ENCODE peak calls at places on chromosomes 4 and X, in nine cellular contexts. F is heart left ventricle, H is endothelial cell, L is cardiac muscle cell, P is dorsolateral prefrontal cortex, B is GM23338, Y is body of pancreas, S is kidney epithelial cell, Z is Caco-2. D is an unnamed sample.

GRCh38 chr4:30901781-30902479 is 181.8 kb downstream of the PCDH7 start:
- DNase-seq in Z (peak; percentile 20), F (no peak), Y (no peak), L (no peak), S (peak; percentile 9), B (no peak), P (no peak), H (no peak), D (no peak)

GRCh38 chrX:368811-369562 is 17.7 kb downstream of the PPP2R3B start:
- DNase-seq in F (peak; percentile 80), H (no peak), P (no peak), B (peak; percentile 53), L (peak; percentile 24), Z (no peak), S (no peak), Y (no peak), D (no peak)

GRCh38 chrX:103847174-103847870 is 15.3 kb upstream of the RAB9B start:
- DNase-seq in L (peak; percentile 36), H (no peak), S (no peak), Y (no peak), B (no peak), P (no peak), Z (no peak), F (no peak), D (no peak)

GRCh38 chrX:49041683-49042529 is 1.3 kb downstream of the TFE3 start:
- DNase-seq in Y (no peak), B (peak; percentile 21), L (peak; percentile 48), Z (peak; percentile 7), F (no peak), P (no peak), H (no peak), S (no peak), D (no peak)

GRCh38 chr4:38612996-38613395 is 51.0 kb upstream of the KLF3 start:
- DNase-seq in S (no peak), H (no peak), Z (no peak), P (no peak), B (no peak), F (no peak), L (peak; percentile 29), Y (no peak), D (no peak)

GRCh38 chrX:41332408-41332987 is 1.5 kb upstream of the DDX3X start:
- DNase-seq in B (peak; percentile 24), P (no peak), F (peak; percentile 44), H (no peak), S (no peak), Z (no peak), Y (peak; percentile 37), L (no peak), D (peak; percentile 39)

GRCh38 chr4:70463335-70463734 is 8.7 kb upstream of the MUC7 start:
- DNase-seq in L (no peak), Y (no peak), P (no peak), S (no peak), Z (no peak), H (no peak), B (no peak), F (no peak), D (no peak)

GRCh38 chr4:21699437-21699836 is 249.1 kb downstream of the KCNIP4 start:
- DNase-seq in B (peak; percentile 51), Z (no peak), F (no peak), P (no peak), S (no peak), Y (no peak), L (no peak), H (no peak), D (no peak)

GRCh38 chrX:117990438-117990837 is 126.2 kb downstream of the KLHL13 start:
- DNase-seq in F (no peak), B (no peak), Z (no peak), P (no peak), Y (no peak), S (peak; percentile 19), H (no peak), L (no peak), D (no peak)

GRCh38 chr4:77636902-77637301 is 31.3 kb downstream of the CXCL13 start:
- DNase-seq in L (peak; percentile 79), B (no peak), F (no peak), Z (no peak), P (no peak), H (no peak), Y (peak; percentile 63), S (no peak), D (no peak)

GRCh38 chr4:159103406-159104131 is 690 bp downstream of the RAPGEF2 start:
- DNase-seq in Y (peak; percentile 38), B (peak; percentile 49), H (peak; percentile 41), S (no peak), L (peak; percentile 49), F (peak; percentile 72), Z (peak; percentile 53), P (peak; percentile 36), D (peak; percentile 61)

GRCh38 chr4:162164881-162165528 is 1.2 kb upstream of the FSTL5 start:
- DNase-seq in Y (no peak), H (no peak), P (no peak), B (no peak), L (no peak), Z (no peak), S (no peak), F (no peak), D (no peak)

GRCh38 chr4:181078236-181078635 is 1165.0 kb upstream of the TENM3 start:
- DNase-seq in Y (no peak), H (no peak), Z (no peak), L (no peak), F (no peak), S (peak; percentile 16), B (no peak), P (no peak), D (no peak)

GRCh38 chr4:78768447-78769177 is 7.5 kb upstream of the BMP2K start:
- DNase-seq in S (no peak), Z (no peak), F (no peak), L (no peak), H (no peak), P (no peak), Y (no peak), B (no peak), D (no peak)

GRCh38 chr4:125368161-125368560 is 53.4 kb downstream of the FAT4 start:
- DNase-seq in F (no peak), P (no peak), B (no peak), H (no peak), S (no peak), Y (no peak), Z (no peak), L (peak; percentile 66), D (no peak)

GRCh38 chr4:182255421-182256190 is 12.4 kb downstream of the TENM3 start:
- DNase-seq in F (no peak), P (no peak), B (no peak), Z (no peak), S (no peak), H (no peak), L (no peak), Y (no peak), D (no peak)

GRCh38 chr4:182254381-182254780 is 11.2 kb downstream of the TENM3 start:
- DNase-seq in P (no peak), B (peak; percentile 17), F (no peak), L (no peak), S (no peak), Z (no peak), Y (no peak), H (no peak), D (no peak)

GRCh38 chr4:182257503-182257902 is 14.3 kb downstream of the TENM3 start:
- DNase-seq in P (no peak), Z (no peak), B (peak; percentile 44), S (no peak), Y (no peak), F (no peak), H (no peak), L (no peak), D (no peak)

GRCh38 chr4:182261651-182262223 is 18.5 kb downstream of the TENM3 start:
- DNase-seq in H (no peak), F (no peak), B (no peak), Z (no peak), S (no peak), Y (no peak), P (no peak), L (no peak), D (no peak)

GRCh38 chr4:182258441-182259031 is 15.3 kb downstream of the TENM3 start:
- DNase-seq in B (peak; percentile 39), H (no peak), Z (no peak), S (no peak), Y (no peak), L (no peak), F (no peak), P (no peak), D (no peak)
- TF ChIP-seq CTCF in B (no peak), H (no peak), Z (no peak), S (no peak), Y (no peak), L (no peak), F (no peak), P (no peak), D (no peak)

DNA sequence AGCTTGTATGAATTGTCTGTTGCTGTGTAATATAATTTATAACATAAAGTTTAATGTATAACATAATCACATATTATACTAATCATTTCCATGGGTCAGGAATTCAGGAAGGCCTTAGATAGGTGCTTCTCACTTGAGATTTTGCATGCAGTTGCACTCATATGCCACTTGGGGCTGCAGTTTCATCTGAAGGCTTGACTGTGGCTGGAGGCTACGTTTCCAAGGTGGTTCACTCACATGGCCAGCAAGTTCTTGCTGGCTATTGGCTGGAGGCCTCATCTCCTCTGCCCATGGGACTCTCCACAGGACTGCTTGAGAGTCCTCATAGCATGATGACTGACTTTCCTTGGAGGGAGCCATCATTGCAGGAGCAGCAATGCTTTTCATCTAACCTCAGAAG is 53.4 kb upstream of the STX18 start:
- DNase-seq in F (no peak), H (no peak), Z (peak; percentile 48), B (peak; percentile 44), S (no peak), L (no peak), Y (no peak), P (no peak), D (no peak)
- TF ChIP-seq CTCF in F (no peak), H (peak; percentile 50), Z (peak; percentile 69), B (peak; percentile 21), S (no peak), L (peak; percentile 10), Y (no peak), P (no peak), D (no peak)

DNA sequence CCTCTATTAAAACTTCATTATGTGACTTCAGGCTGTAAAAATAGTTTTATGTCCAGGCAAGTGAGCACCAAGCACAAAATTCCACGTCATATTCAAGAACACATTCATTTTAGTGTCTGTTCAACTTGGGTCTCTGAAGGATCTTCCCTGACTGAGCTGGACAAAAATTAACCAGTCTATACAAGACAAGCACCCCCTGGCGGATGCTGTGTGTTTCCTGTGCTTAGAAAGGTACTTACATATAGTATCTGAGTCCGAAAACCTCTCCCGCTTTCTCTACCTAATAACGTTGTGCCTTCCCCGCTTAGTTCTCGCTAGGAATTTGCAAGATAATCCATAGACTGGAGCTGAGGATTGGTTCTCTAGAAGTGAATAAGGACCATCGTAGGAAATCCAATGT is 2214.5 kb upstream of the TENM3 start:
- DNase-seq in H (peak; percentile 58), P (no peak), Y (peak; percentile 14), F (no peak), Z (peak; percentile 65), S (no peak), B (peak; percentile 88), L (no peak), D (no peak)
- TF ChIP-seq CTCF in H (peak; percentile 39), P (no peak), Y (no peak), F (peak; percentile 21), Z (peak; percentile 45), S (peak; percentile 41), B (peak; percentile 65), L (no peak), D (peak; percentile 51)

DNA sequence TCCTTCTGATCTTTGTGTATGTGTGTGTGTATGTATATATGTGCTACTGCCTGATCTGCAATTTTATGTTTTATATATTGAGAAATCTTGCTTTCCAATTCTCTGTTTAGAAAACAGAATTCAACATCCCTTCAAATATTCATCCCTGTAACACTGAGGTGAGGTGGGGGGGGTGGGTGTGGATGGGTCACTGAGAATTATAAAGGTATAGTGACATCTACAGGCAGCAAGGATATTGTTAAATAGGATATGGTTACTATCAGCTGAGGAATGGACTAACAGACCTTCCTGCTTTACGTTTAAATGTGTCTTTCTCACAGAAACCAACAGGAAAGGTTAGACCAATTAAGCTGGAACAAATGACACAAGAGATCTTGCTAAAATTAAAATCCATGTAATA is 19.0 kb upstream of the MAGEB2 start:
- DNase-seq in F (no peak), Y (no peak), L (peak; percentile 6), P (no peak), S (no peak), Z (no peak), B (peak; percentile 49), H (no peak), D (no peak)
- TF ChIP-seq CTCF in F (no peak), Y (no peak), L (no peak), P (no peak), S (peak; percentile 33), Z (peak; percentile 24), B (peak; percentile 39), H (no peak), D (peak; percentile 28)